ENCODE peak calls at places on chromosome 21, in six cellular contexts. One of them, this sample, is unnamed. For H3K4me1 and H3K27me3, the result is how much of the 10 kb centered on the place peaks cover.

GRCh38 chr21:35481005-35481404 is 431.9 kb upstream of the RUNX1 start:
- DNase-seq in adrenal gland: no peak
- DNase-seq in spleen: no peak
- DNase-seq in left ventricle myocardium inferior: no peak
- DNase-seq in heart right ventricle: no peak
- DNase-seq in IMR-90: no peak
- DNase-seq in this sample: no peak

GRCh38 chr21:35390013-35390776 is 341.1 kb upstream of the RUNX1 start:
- DNase-seq in adrenal gland: no peak
- DNase-seq in spleen: no peak
- DNase-seq in left ventricle myocardium inferior: no peak
- DNase-seq in heart right ventricle: no peak
- DNase-seq in IMR-90: peak
- DNase-seq in this sample: no peak

GRCh38 chr21:38679531-38679930 is 126.2 kb upstream of the ETS2 start:
- DNase-seq in adrenal gland: no peak
- DNase-seq in spleen: no peak
- DNase-seq in left ventricle myocardium inferior: no peak
- DNase-seq in heart right ventricle: peak
- DNase-seq in IMR-90: peak
- DNase-seq in this sample: no peak

GRCh38 chr21:27562303-27562702 is 595.4 kb upstream of the ADAMTS5 start:
- DNase-seq in adrenal gland: no peak
- DNase-seq in spleen: no peak
- DNase-seq in left ventricle myocardium inferior: no peak
- DNase-seq in heart right ventricle: no peak
- DNase-seq in IMR-90: no peak
- DNase-seq in this sample: no peak

GRCh38 chr21:17900281-17900989 is 81.3 kb upstream of the C21orf91 start:
- DNase-seq in adrenal gland: no peak
- DNase-seq in spleen: no peak
- DNase-seq in left ventricle myocardium inferior: peak
- DNase-seq in heart right ventricle: peak
- DNase-seq in IMR-90: no peak
- DNase-seq in this sample: no peak

GRCh38 chr21:29182674-29183073 is 52.2 kb downstream of the MAP3K7CL start:
- DNase-seq in adrenal gland: no peak
- DNase-seq in spleen: no peak
- DNase-seq in left ventricle myocardium inferior: no peak
- DNase-seq in heart right ventricle: no peak
- DNase-seq in IMR-90: peak
- DNase-seq in this sample: no peak

GRCh38 chr21:28066051-28066450 is 926.6 kb downstream of the LTN1 start:
- DNase-seq in adrenal gland: no peak
- DNase-seq in spleen: no peak
- DNase-seq in left ventricle myocardium inferior: no peak
- DNase-seq in heart right ventricle: no peak
- DNase-seq in IMR-90: peak
- DNase-seq in this sample: peak

GRCh38 chr21:27532081-27532480 is 565.2 kb upstream of the ADAMTS5 start:
- DNase-seq in adrenal gland: no peak
- DNase-seq in spleen: no peak
- DNase-seq in left ventricle myocardium inferior: no peak
- DNase-seq in heart right ventricle: no peak
- DNase-seq in IMR-90: peak
- DNase-seq in this sample: no peak

GRCh38 chr21:37374026-37374425 is 7.5 kb downstream of the DYRK1A start:
- DNase-seq in adrenal gland: no peak
- DNase-seq in spleen: no peak
- DNase-seq in left ventricle myocardium inferior: no peak
- DNase-seq in heart right ventricle: no peak
- DNase-seq in IMR-90: peak
- DNase-seq in this sample: no peak

GRCh38 chr21:39537571-39537970 is 75.2 kb upstream of the B3GALT5 start:
- DNase-seq in adrenal gland: no peak
- DNase-seq in spleen: no peak
- DNase-seq in left ventricle myocardium inferior: no peak
- DNase-seq in heart right ventricle: no peak
- DNase-seq in IMR-90: no peak
- DNase-seq in this sample: no peak

GRCh38 chr21:42847726-42848125 is 31.6 kb downstream of the WDR4 start:
- DNase-seq in adrenal gland: no peak
- DNase-seq in spleen: peak
- DNase-seq in left ventricle myocardium inferior: peak
- DNase-seq in heart right ventricle: no peak
- DNase-seq in IMR-90: no peak
- DNase-seq in this sample: no peak

GRCh38 chr21:30072496-30072895 is 94.1 kb downstream of the CLDN17 start:
- DNase-seq in adrenal gland: peak
- DNase-seq in spleen: no peak
- DNase-seq in left ventricle myocardium inferior: no peak
- DNase-seq in heart right ventricle: peak
- DNase-seq in IMR-90: no peak
- DNase-seq in this sample: peak

GRCh38 chr21:45088116-45088515 is 13.7 kb downstream of the ADARB1 start:
- DNase-seq in adrenal gland: no peak
- DNase-seq in spleen: no peak
- DNase-seq in left ventricle myocardium inferior: no peak
- DNase-seq in heart right ventricle: no peak
- DNase-seq in IMR-90: no peak
- DNase-seq in this sample: no peak

GRCh38 chr21:45084881-45085536 is 10.6 kb downstream of the ADARB1 start:
- DNase-seq in adrenal gland: no peak
- DNase-seq in spleen: no peak
- DNase-seq in left ventricle myocardium inferior: no peak
- DNase-seq in heart right ventricle: no peak
- DNase-seq in IMR-90: no peak
- DNase-seq in this sample: no peak

GRCh38 chr21:45087022-45087823 is 12.8 kb downstream of the ADARB1 start:
- DNase-seq in adrenal gland: no peak
- DNase-seq in spleen: no peak
- DNase-seq in left ventricle myocardium inferior: no peak
- DNase-seq in heart right ventricle: no peak
- DNase-seq in IMR-90: peak
- DNase-seq in this sample: peak

GRCh38 chr21:45085700-45086099 is 11.3 kb downstream of the ADARB1 start:
- DNase-seq in adrenal gland: no peak
- DNase-seq in spleen: no peak
- DNase-seq in left ventricle myocardium inferior: no peak
- DNase-seq in heart right ventricle: no peak
- DNase-seq in IMR-90: no peak
- DNase-seq in this sample: no peak

DNA sequence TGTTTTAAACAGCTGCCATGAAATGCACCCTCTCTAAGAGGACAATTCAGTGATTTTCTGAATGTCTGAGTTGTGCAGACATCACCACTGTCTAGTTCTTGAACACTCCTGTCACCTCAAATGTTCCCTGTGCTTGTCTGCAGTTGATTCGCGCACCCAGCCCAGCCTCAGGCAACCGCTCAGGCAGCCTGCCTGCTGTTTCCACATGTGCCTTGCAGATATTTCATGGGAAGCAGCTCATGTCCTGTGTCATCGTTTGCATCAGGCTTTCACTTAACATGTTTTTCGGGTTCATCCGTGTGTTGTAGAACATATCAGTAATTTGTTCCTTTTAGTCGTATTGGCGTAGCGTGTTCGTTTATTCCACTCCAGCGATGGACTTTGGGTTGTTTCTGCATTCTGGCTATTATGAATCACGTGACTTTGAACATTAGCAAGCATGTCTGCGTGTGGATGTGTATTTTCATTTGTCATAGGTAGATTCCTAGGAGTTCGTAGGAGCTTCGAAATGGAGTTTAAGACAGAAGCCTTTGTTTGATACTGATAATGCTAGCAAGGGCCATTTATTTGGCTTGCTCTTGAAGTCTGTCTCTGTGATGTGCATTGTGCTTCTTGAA is 12.1 kb downstream of the ADARB1 start:
- DNase-seq in adrenal gland: no peak
- DNase-seq in spleen: no peak
- DNase-seq in left ventricle myocardium inferior: no peak
- DNase-seq in heart right ventricle: no peak
- DNase-seq in IMR-90: no peak
- DNase-seq in this sample: no peak
- H3K4me3 ChIP-seq in adrenal gland: no peak
- H3K4me3 ChIP-seq in spleen: no peak
- H3K4me3 ChIP-seq in left ventricle myocardium inferior: no peak
- H3K4me3 ChIP-seq in heart right ventricle: no peak
- H3K4me3 ChIP-seq in IMR-90: no peak
- H3K4me3 ChIP-seq in this sample: peak

GRCh38 chr21:45134677-45135076 is 60.3 kb downstream of the ADARB1 start:
- DNase-seq in adrenal gland: no peak
- DNase-seq in spleen: no peak
- DNase-seq in left ventricle myocardium inferior: no peak
- DNase-seq in heart right ventricle: no peak
- DNase-seq in IMR-90: no peak
- DNase-seq in this sample: no peak
- H3K4me1 ChIP-seq in adrenal gland: under half
- H3K4me1 ChIP-seq in spleen: under half
- H3K4me1 ChIP-seq in left ventricle myocardium inferior: half or more
- H3K4me1 ChIP-seq in heart right ventricle: half or more
- H3K4me1 ChIP-seq in IMR-90: under half
- H3K4me1 ChIP-seq in this sample: under half

GRCh38 chr21:45335151-45335760 is 47.6 kb upstream of the POFUT2 start:
- DNase-seq in adrenal gland: no peak
- DNase-seq in spleen: no peak
- DNase-seq in left ventricle myocardium inferior: peak
- DNase-seq in heart right ventricle: no peak
- DNase-seq in IMR-90: no peak
- DNase-seq in this sample: no peak
- H3K27me3 ChIP-seq in adrenal gland: under half
- H3K27me3 ChIP-seq in spleen: under half
- H3K27me3 ChIP-seq in left ventricle myocardium inferior: under half
- H3K27me3 ChIP-seq in heart right ventricle: under half
- H3K27me3 ChIP-seq in IMR-90: under half
- H3K27me3 ChIP-seq in this sample: under half

DNA sequence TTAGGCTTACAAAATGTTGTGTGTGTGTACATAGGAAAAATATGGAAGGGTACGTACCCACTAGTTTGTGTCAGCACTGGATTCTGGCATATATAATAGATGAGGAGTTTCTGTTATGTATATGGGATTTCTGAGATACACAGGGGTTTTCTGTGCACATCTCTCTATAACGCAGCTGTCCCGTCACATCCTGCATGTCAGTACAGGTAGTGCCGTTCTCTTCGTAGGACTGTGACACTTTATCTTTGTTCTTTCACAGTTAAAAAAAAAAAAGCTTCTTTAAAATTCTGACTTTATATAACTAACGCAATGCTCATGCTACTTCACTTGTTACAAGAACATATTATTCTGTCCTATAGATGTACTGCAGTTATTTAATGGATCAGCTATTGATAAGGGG is 42.9 kb downstream of the ADARB1 start:
- DNase-seq in adrenal gland: no peak
- DNase-seq in spleen: no peak
- DNase-seq in left ventricle myocardium inferior: no peak
- DNase-seq in heart right ventricle: no peak
- DNase-seq in IMR-90: no peak
- DNase-seq in this sample: no peak
- H3K4me3 ChIP-seq in adrenal gland: no peak
- H3K4me3 ChIP-seq in spleen: no peak
- H3K4me3 ChIP-seq in left ventricle myocardium inferior: no peak
- H3K4me3 ChIP-seq in heart right ventricle: no peak
- H3K4me3 ChIP-seq in IMR-90: no peak
- H3K4me3 ChIP-seq in this sample: no peak

GRCh38 chr21:25425156-25425555 is 182.1 kb downstream of the MRPL39 start:
- DNase-seq in adrenal gland: no peak
- DNase-seq in spleen: no peak
- DNase-seq in left ventricle myocardium inferior: no peak
- DNase-seq in heart right ventricle: no peak
- DNase-seq in IMR-90: no peak
- DNase-seq in this sample: no peak
- H3K4me1 ChIP-seq in adrenal gland: under half
- H3K4me1 ChIP-seq in spleen: under half
- H3K4me1 ChIP-seq in left ventricle myocardium inferior: under half
- H3K4me1 ChIP-seq in heart right ventricle: under half
- H3K4me1 ChIP-seq in IMR-90: under half
- H3K4me1 ChIP-seq in this sample: under half

DNA sequence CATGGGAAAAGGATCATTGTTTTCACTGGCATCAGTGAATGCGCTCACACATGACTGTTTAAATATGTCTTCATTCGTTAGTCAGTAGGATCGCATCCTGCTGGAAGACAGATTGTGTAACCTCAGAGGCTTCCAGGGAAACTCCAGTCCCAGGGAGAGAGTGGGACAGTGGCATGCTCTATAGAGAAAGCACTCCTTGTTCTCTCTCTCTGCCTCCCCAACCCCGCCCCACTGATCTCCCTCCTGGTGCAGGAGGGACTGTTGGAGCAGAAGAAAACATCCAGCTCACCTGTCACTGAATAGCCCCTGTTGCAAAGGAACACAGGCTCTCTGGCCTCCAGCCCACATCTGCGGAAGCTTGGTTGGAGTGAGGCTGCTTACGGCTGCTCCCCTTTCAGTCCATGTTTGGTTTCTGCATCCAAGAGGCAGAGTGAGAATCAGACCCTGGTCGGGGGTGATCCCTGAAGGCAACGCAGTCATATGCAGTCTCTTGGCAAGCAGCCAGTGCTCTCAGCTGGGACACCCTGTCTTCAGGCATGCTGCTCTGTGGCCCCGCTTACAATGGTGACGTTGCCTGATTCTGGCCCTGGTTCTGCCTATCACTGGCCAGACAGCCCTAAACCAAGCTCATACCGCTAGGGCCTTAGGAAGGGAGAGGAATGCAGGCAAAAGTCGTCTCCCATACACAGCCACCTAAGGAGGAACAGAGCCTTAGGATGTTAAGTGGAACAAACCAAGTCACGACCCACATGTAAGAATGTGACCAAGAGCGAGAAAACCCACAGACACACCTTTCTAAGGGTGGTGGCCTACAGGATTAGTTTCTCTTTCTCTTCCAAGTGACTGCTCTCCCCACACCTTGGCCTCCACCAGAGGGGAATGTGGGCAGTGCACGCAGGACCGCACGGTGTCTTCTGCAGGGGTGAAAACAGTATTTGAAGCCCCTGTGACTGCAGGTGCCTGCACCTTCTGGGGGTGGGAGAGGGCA is 39.7 kb downstream of the BACE2 start:
- DNase-seq in adrenal gland: peak
- DNase-seq in spleen: no peak
- DNase-seq in left ventricle myocardium inferior: peak
- DNase-seq in heart right ventricle: peak
- DNase-seq in IMR-90: peak
- DNase-seq in this sample: no peak
- H3K27me3 ChIP-seq in adrenal gland: under half
- H3K27me3 ChIP-seq in spleen: under half
- H3K27me3 ChIP-seq in left ventricle myocardium inferior: under half
- H3K27me3 ChIP-seq in heart right ventricle: under half
- H3K27me3 ChIP-seq in IMR-90: under half
- H3K27me3 ChIP-seq in this sample: under half

DNA sequence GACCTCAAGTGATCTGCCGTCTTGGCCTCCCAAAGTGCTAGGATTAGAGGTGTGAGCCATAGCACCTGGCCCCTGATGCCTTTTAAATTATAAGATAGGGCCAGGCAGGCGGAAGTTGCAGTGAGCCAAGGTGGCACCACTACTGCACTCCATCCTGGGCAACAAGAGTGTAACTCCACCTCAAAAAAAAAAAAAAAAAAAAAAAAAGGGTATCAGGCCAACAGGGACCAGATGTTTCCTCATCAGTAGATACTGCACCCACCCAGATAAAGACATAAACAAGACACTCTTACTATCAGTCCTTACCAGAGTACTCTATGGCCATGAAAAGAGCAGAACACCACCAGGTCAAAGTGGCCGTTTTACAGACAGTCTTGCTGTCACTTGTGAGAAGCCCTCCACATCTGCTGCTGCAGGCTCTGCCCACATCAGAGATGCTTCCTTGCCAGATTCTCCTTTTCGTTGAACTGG is 3.3 kb downstream of the C21orf58 start:
- DNase-seq in adrenal gland: no peak
- DNase-seq in spleen: no peak
- DNase-seq in left ventricle myocardium inferior: no peak
- DNase-seq in heart right ventricle: no peak
- DNase-seq in IMR-90: no peak
- DNase-seq in this sample: no peak
- H3K4me3 ChIP-seq in adrenal gland: no peak
- H3K4me3 ChIP-seq in spleen: no peak
- H3K4me3 ChIP-seq in left ventricle myocardium inferior: no peak
- H3K4me3 ChIP-seq in heart right ventricle: no peak
- H3K4me3 ChIP-seq in IMR-90: no peak
- H3K4me3 ChIP-seq in this sample: peak